ENCODE peak calls at places on chromosomes 11 and 22, in ten cellular contexts. P is bronchial epithelial cell, Z is tibial nerve, A is AG09309, G is pancreas, S is HFFc6, L is GM12865, I is cardiac fibroblast, X is left ventricle myocardium inferior, U is kidney. K is an unnamed sample.

GRCh38 chr11:43955381-43956118 is 13.1 kb downstream of the C11orf96 start:
- DNase-seq in G (no peak), A (no peak), S (no peak), Z (no peak), U (no peak), P (no peak), I (peak), L (no peak), X (no peak), K (no peak)

GRCh38 chr11:112513936-112514716 is 253.5 kb upstream of the PLET1 start:
- DNase-seq in A (no peak), I (no peak), P (no peak), S (no peak), U (no peak), G (no peak), X (no peak), L (no peak), Z (no peak), K (no peak)

GRCh38 chr22:27751277-27752070 is 50.1 kb downstream of the MN1 start:
- DNase-seq in A (no peak), S (no peak), Z (no peak), P (peak), G (no peak), U (no peak), L (no peak), I (peak), X (no peak), K (no peak)

GRCh38 chr11:706957-707816 is 1.2 kb downstream of the EPS8L2 start:
- DNase-seq in U (peak), G (peak), S (no peak), A (no peak), Z (no peak), X (no peak), P (no peak), I (peak), L (no peak), K (peak)

GRCh38 chr11:18792066-18792591 is 531 bp upstream of the PTPN5 start:
- DNase-seq in Z (no peak), S (no peak), X (no peak), I (no peak), L (no peak), A (no peak), P (no peak), G (peak), U (no peak), K (no peak)

GRCh38 chr11:76339217-76339616 is 41.7 kb downstream of the THAP12 start:
- DNase-seq in S (no peak), X (peak), Z (peak), G (no peak), A (peak), P (no peak), U (peak), I (peak), L (peak), K (no peak)

GRCh38 chr11:57432714-57433163 is 5.8 kb upstream of the SLC43A3 start:
- DNase-seq in I (peak), Z (peak), P (peak), L (peak), S (peak), A (peak), U (no peak), G (no peak), X (no peak), K (no peak)

GRCh38 chr22:44753189-44754042 is 1.0 kb downstream of the ARHGAP8 start:
- DNase-seq in U (no peak), L (no peak), X (no peak), I (peak), A (no peak), G (no peak), Z (peak), P (peak), S (peak), K (no peak)

GRCh38 chr11:13669544-13670488 is 1.3 kb downstream of the FAR1 start:
- DNase-seq in S (no peak), G (no peak), A (no peak), Z (no peak), U (no peak), X (no peak), I (peak), L (no peak), P (peak), K (no peak)

GRCh38 chr11:129023968-129024676 is 81.5 kb upstream of the TP53AIP1 start:
- DNase-seq in P (peak), Z (no peak), G (peak), I (no peak), A (no peak), U (peak), S (no peak), L (no peak), X (no peak), K (no peak)

GRCh38 chr22:20940178-20940790 is 23.1 kb downstream of the CRKL start:
- DNase-seq in X (no peak), G (no peak), I (no peak), A (peak), P (no peak), L (no peak), U (no peak), Z (no peak), S (no peak), K (no peak)

GRCh38 chr22:28670691-28671261 is 8.9 kb downstream of the TTC28 start:
- DNase-seq in U (no peak), P (peak), L (no peak), Z (no peak), A (no peak), I (peak), S (no peak), G (no peak), X (no peak), K (no peak)

GRCh38 chr11:110000045-110000502 is 93.1 kb upstream of the ZC3H12C start:
- DNase-seq in P (peak), X (no peak), S (peak), A (peak), Z (no peak), G (no peak), L (peak), I (peak), U (no peak), K (peak)

GRCh38 chr11:13140028-13140870 is 131.1 kb downstream of the RASSF10 start:
- DNase-seq in I (no peak), X (no peak), L (peak), G (no peak), S (no peak), P (peak), U (peak), A (no peak), Z (no peak), K (peak)

GRCh38 chr11:67576742-67577475 is 6.7 kb upstream of the GSTP1 start:
- DNase-seq in U (no peak), L (peak), A (no peak), X (no peak), Z (no peak), G (no peak), S (no peak), P (no peak), I (no peak), K (no peak)

GRCh38 chr11:21768388-21768787 is 424.5 kb upstream of the ANO5 start:
- DNase-seq in S (no peak), A (no peak), G (no peak), L (no peak), X (no peak), I (no peak), P (no peak), U (no peak), Z (no peak), K (no peak)

GRCh38 chr11:95647355-95647754 is 142.2 kb downstream of the FAM76B start:
- DNase-seq in A (no peak), U (no peak), Z (peak), G (no peak), L (no peak), P (no peak), S (no peak), X (no peak), I (peak), K (no peak)

GRCh38 chr11:68806931-68807844 is 34.5 kb downstream of the CPT1A start:
- DNase-seq in A (peak), P (peak), I (peak), X (no peak), S (peak), G (no peak), L (no peak), U (no peak), Z (no peak), K (no peak)

GRCh38 chr11:42974510-42974909 is 337.3 kb upstream of the API5 start:
- DNase-seq in U (no peak), S (no peak), X (no peak), I (no peak), Z (no peak), A (no peak), G (no peak), L (no peak), P (no peak), K (no peak)

GRCh38 chr22:24474221-24474620 is 20.9 kb upstream of the UPB1 start:
- DNase-seq in P (peak), Z (no peak), I (peak), L (no peak), A (peak), X (no peak), S (peak), G (no peak), U (no peak), K (no peak)

GRCh38 chr11:96256604-96257003 is 86.4 kb downstream of the MAML2 start:
- DNase-seq in Z (no peak), I (no peak), A (no peak), G (no peak), L (peak), P (no peak), S (no peak), U (no peak), X (no peak), K (no peak)

GRCh38 chr22:36048911-36049677 is 20.5 kb upstream of the RBFOX2 start:
- DNase-seq in L (no peak), G (no peak), U (no peak), Z (no peak), S (no peak), I (peak), P (peak), A (no peak), X (no peak), K (no peak)

GRCh38 chr22:46417268-46417580 is 81.7 kb downstream of the TRMU start:
- DNase-seq in S (no peak), A (no peak), Z (no peak), G (peak), X (no peak), U (peak), P (no peak), I (no peak), L (no peak), K (no peak)

GRCh38 chr11:971092-971690 is 45.5 kb downstream of the AP2A2 start:
- DNase-seq in S (no peak), X (no peak), U (no peak), G (no peak), A (no peak), L (no peak), I (no peak), P (no peak), Z (no peak), K (no peak)

GRCh38 chr11:1888347-1888753 is 3.3 kb downstream of the PRR33 start:
- DNase-seq in G (peak), P (no peak), Z (no peak), S (no peak), X (no peak), I (no peak), L (no peak), U (peak), A (no peak), K (no peak)

GRCh38 chr22:40603088-40603605 is 33.4 kb downstream of the MRTFA start:
- DNase-seq in U (no peak), A (no peak), Z (no peak), X (no peak), S (peak), P (peak), I (peak), L (no peak), G (no peak), K (no peak)

GRCh38 chr22:24901448-24901847 is 45.0 kb downstream of the LHFPL7 start:
- DNase-seq in X (no peak), U (no peak), A (no peak), I (no peak), Z (no peak), P (no peak), G (no peak), L (no peak), S (no peak), K (no peak)

GRCh38 chr11:70559516-70559915 is 161.2 kb downstream of the CTTN start:
- DNase-seq in L (no peak), X (no peak), I (no peak), G (no peak), Z (no peak), U (peak), P (no peak), A (no peak), S (no peak), K (no peak)

GRCh38 chr22:38829485-38829884 is 14.3 kb downstream of the NPTXR start:
- DNase-seq in P (no peak), S (no peak), Z (no peak), I (no peak), L (no peak), X (no peak), A (no peak), G (no peak), U (no peak), K (no peak)

GRCh38 chr11:128981254-128981653 is 38.6 kb upstream of the TP53AIP1 start:
- DNase-seq in P (peak), U (no peak), A (no peak), L (no peak), S (no peak), I (no peak), X (no peak), G (no peak), Z (no peak), K (no peak)

GRCh38 chr11:91790873-91791468 is 433.6 kb upstream of the FAT3 start:
- DNase-seq in A (no peak), X (no peak), Z (no peak), G (no peak), I (no peak), P (no peak), S (no peak), U (no peak), L (no peak), K (no peak)

GRCh38 chr11:10906521-10906920 is 48.7 kb upstream of the ZBED5 start:
- DNase-seq in S (peak), P (no peak), X (no peak), Z (no peak), I (peak), G (no peak), A (no peak), L (no peak), U (no peak), K (no peak)

GRCh38 chr22:40463017-40463631 is 92.7 kb downstream of the SGSM3 start:
- DNase-seq in G (no peak), Z (no peak), U (no peak), S (no peak), L (peak), X (no peak), A (no peak), P (no peak), I (no peak), K (peak)

GRCh38 chr22:29219881-29220670 is 14.4 kb downstream of the EMID1 start:
- DNase-seq in S (no peak), A (no peak), U (peak), I (no peak), L (no peak), Z (no peak), P (no peak), G (peak), X (no peak), K (no peak)

GRCh38 chr11:66186470-66186869 is 82.0 kb upstream of the RAB1B start:
- DNase-seq in U (no peak), X (no peak), S (no peak), P (no peak), G (no peak), Z (no peak), L (no peak), A (no peak), I (no peak), K (no peak)

GRCh38 chr11:66188580-66188979 is 79.9 kb upstream of the RAB1B start:
- DNase-seq in U (no peak), G (no peak), I (peak), X (no peak), S (peak), A (peak), Z (no peak), L (no peak), P (peak), K (no peak)

GRCh38 chr11:66190776-66191175 is 77.7 kb upstream of the RAB1B start:
- DNase-seq in L (no peak), G (no peak), I (no peak), P (no peak), U (no peak), A (no peak), Z (no peak), S (no peak), X (no peak), K (no peak)

GRCh38 chr11:66187453-66187852 is 81.0 kb upstream of the RAB1B start:
- DNase-seq in Z (no peak), A (no peak), L (no peak), G (no peak), X (no peak), S (no peak), I (no peak), U (no peak), P (no peak), K (no peak)

DNA sequence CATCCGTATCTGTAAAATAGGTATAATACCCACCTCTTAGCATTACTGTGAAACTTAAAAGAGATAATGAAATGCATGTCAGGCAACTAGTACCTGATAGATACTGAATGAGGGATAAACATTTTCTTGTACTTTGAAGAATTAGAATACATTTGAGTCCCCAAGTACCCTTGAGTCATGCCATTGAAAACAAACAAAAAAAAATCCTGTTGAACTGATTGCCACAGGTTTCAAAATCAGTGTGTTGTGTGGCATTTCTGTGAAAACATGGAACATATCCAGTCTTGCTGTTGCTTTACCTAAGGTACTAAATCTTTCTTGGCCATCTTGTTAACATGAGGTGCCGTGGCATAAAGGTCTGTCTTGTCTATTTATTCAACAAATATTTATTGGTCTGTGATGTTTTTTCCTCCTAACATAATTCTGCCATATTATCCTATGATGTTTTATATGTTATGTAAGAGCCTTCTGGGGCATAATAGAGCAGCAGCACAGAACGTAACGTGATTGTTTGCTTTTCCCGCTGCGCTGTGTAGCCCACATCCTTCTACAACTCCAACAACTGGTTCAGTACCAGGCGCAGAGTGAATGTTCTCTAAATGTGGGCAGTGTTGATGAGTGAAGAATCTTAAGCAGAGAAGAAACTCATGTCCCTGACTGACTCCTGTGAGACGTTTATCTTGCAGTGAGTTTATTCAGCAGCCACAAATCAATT is 79.3 kb upstream of the RAB1B start:
- DNase-seq in S (no peak), P (no peak), X (no peak), Z (no peak), U (no peak), G (no peak), A (no peak), I (peak), L (no peak), K (no peak)
- TF ChIP-seq CTCF in S (no peak), P (no peak), X (no peak), Z (no peak), U (no peak), G (no peak), A (no peak), I (no peak), L (no peak), K (no peak)

DNA sequence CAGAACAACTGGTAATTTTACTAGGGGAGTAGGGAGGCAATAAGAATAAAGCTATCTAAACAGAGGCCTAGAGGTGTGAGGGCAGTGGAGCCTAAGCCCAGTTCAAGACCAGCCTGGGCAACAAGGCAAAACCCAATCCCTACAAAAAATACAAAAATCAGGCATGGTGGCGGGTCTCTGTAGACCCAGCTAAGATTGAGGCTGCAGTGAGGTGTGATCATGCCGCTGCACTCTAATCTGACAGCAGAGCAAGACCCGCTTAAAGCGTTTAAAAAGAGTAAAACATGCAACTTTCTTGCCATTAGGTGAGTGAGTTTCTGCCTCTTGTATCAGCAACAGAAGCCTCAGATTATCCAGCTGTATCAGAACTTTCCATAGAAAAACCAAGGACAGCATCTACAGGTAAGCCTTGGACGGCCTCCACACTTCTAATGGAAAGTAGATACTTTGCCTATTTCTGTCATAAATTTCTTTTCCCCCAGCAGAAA is 12.1 kb downstream of the TAF1D start:
- DNase-seq in U (no peak), Z (no peak), I (no peak), A (no peak), S (no peak), G (no peak), L (peak), P (no peak), X (no peak), K (no peak)
- TF ChIP-seq CTCF in U (no peak), Z (no peak), I (no peak), A (no peak), S (no peak), G (no peak), L (no peak), P (no peak), X (no peak), K (no peak)

GRCh38 chr11:15815246-15816209 is 540.8 kb downstream of the SOX6 start:
- DNase-seq in A (peak), L (no peak), P (peak), S (no peak), X (no peak), U (no peak), I (peak), G (no peak), Z (no peak), K (no peak)

GRCh38 chr11:15818132-15818842 is 538.1 kb downstream of the SOX6 start:
- DNase-seq in I (no peak), Z (no peak), A (no peak), L (no peak), P (no peak), G (no peak), X (no peak), S (no peak), U (no peak), K (no peak)

GRCh38 chr11:15819679-15820286 is 536.6 kb downstream of the SOX6 start:
- DNase-seq in A (no peak), U (peak), I (peak), S (peak), X (peak), L (peak), G (peak), Z (peak), P (peak), K (peak)

GRCh38 chr11:15816996-15817395 is 539.4 kb downstream of the SOX6 start:
- DNase-seq in X (no peak), P (peak), A (no peak), I (peak), G (no peak), U (no peak), Z (no peak), S (no peak), L (no peak), K (no peak)

GRCh38 chr11:15816270-15816871 is 540.0 kb downstream of the SOX6 start:
- DNase-seq in L (no peak), X (no peak), Z (peak), P (peak), S (peak), I (peak), U (no peak), A (peak), G (no peak), K (no peak)
- TF ChIP-seq CTCF in L (no peak), X (no peak), Z (no peak), P (no peak), S (no peak), I (no peak), U (no peak), A (no peak), G (no peak), K (no peak)

GRCh38 chr11:100837294-100837693 is 150.2 kb downstream of the ARHGAP42 start:
- DNase-seq in S (no peak), U (no peak), L (no peak), Z (no peak), X (no peak), P (no peak), I (no peak), G (no peak), A (no peak), K (no peak)

GRCh38 chr11:100847696-100848216 is 160.7 kb downstream of the ARHGAP42 start:
- DNase-seq in P (no peak), L (no peak), Z (no peak), G (no peak), U (no peak), S (no peak), A (no peak), I (no peak), X (no peak), K (no peak)

GRCh38 chr11:100841711-100842407 is 154.8 kb downstream of the ARHGAP42 start:
- DNase-seq in S (no peak), L (no peak), G (no peak), Z (no peak), P (no peak), U (no peak), A (no peak), I (no peak), X (no peak), K (no peak)
- TF ChIP-seq CTCF in S (no peak), L (no peak), G (no peak), Z (no peak), P (no peak), U (no peak), A (no peak), I (no peak), X (no peak), K (no peak)

GRCh38 chr11:118264568-118265470 is 722 bp upstream of the MPZL2 start:
- DNase-seq in Z (no peak), G (no peak), L (no peak), P (peak), A (no peak), X (no peak), U (no peak), I (no peak), S (no peak), K (no peak)
- TF ChIP-seq CTCF in Z (no peak), G (no peak), L (no peak), P (no peak), A (no peak), X (no peak), U (no peak), I (no peak), S (no peak), K (no peak)

GRCh38 chr22:42560781-42561180 is 7.0 kb downstream of the SERHL2 start:
- DNase-seq in U (no peak), X (no peak), L (peak), S (no peak), Z (no peak), P (peak), I (peak), A (no peak), G (no peak), K (no peak)
- TF ChIP-seq CTCF in U (peak), X (peak), L (peak), S (peak), Z (peak), P (peak), I (peak), A (peak), G (peak), K (peak)

K was measured in GM20000.